ENCODE peak calls at places on chromosomes 12 and 14, in nine cellular contexts. C, Q, T, F, G, K, W, A and R are unnamed samples.
A peak's percentile ranks its signal among the peaks of the same experiment; 100 is the strongest.

GRCh38 chr14:104724981-104725771 is 1.1 kb downstream of the ADSS1 start:
- DNase-seq in A (no peak), C (peak; percentile 63), T (no peak), K (no peak), G (no peak), F (peak; percentile 58), W (peak; percentile 62), Q (no peak), R (peak; percentile 50)

GRCh38 chr12:50066402-50066801 is 9.0 kb downstream of the ASIC1 start:
- DNase-seq in K (no peak), F (peak; percentile 36), Q (peak; percentile 87), C (peak; percentile 82), W (peak; percentile 86), A (no peak), T (no peak), G (no peak), R (no peak)

GRCh38 chr14:68309121-68309520 is 483.7 kb downstream of the ZFP36L1 start:
- DNase-seq in G (no peak), W (no peak), F (no peak), Q (no peak), K (no peak), C (no peak), A (no peak), T (no peak), R (no peak)

GRCh38 chr14:70644016-70644415 is 2.3 kb downstream of the TTC9 start:
- DNase-seq in F (no peak), Q (no peak), C (no peak), A (no peak), T (no peak), W (no peak), K (no peak), G (no peak), R (no peak)

GRCh38 chr12:65673732-65674131 is 150.6 kb upstream of the HMGA2 start:
- DNase-seq in A (no peak), G (no peak), W (peak; percentile 62), Q (no peak), F (no peak), K (no peak), T (no peak), C (peak; percentile 77), R (no peak)

GRCh38 chr12:121657305-121658008 is 12.0 kb downstream of the MORN3 start:
- DNase-seq in W (no peak), C (no peak), F (no peak), K (no peak), Q (no peak), A (no peak), G (no peak), T (no peak), R (no peak)

GRCh38 chr14:99802301-99803105 is 9.3 kb downstream of the EML1 start:
- DNase-seq in F (peak; percentile 76), A (no peak), C (peak; percentile 35), W (no peak), K (no peak), G (no peak), Q (no peak), T (no peak), R (no peak)

GRCh38 chr12:80648866-80649265 is 58.6 kb upstream of the MYF6 start:
- DNase-seq in Q (no peak), K (no peak), G (no peak), W (peak; percentile 24), C (peak; percentile 78), F (no peak), A (no peak), T (no peak), R (no peak)

GRCh38 chr14:65502676-65503124 is 90.2 kb downstream of the FUT8 start:
- DNase-seq in F (no peak), C (peak; percentile 52), T (no peak), K (no peak), W (peak; percentile 80), Q (no peak), G (no peak), A (no peak), R (no peak)

GRCh38 chr14:21025374-21026151 is 702 bp upstream of the NDRG2 start:
- DNase-seq in G (peak; percentile 83), W (peak; percentile 59), C (no peak), T (peak; percentile 12), Q (peak; percentile 82), K (peak; percentile 63), F (no peak), A (peak; percentile 47), R (no peak)

GRCh38 chr14:44626423-44626822 is 119.3 kb upstream of the FSCB start:
- DNase-seq in A (no peak), K (no peak), W (no peak), G (no peak), Q (no peak), C (no peak), F (no peak), T (no peak), R (no peak)

GRCh38 chr12:31651893-31652521 is 7.5 kb upstream of the ETFBKMT start:
- DNase-seq in C (peak; percentile 45), Q (no peak), T (no peak), F (peak; percentile 66), G (no peak), A (no peak), K (no peak), W (peak; percentile 34), R (no peak)

DNA sequence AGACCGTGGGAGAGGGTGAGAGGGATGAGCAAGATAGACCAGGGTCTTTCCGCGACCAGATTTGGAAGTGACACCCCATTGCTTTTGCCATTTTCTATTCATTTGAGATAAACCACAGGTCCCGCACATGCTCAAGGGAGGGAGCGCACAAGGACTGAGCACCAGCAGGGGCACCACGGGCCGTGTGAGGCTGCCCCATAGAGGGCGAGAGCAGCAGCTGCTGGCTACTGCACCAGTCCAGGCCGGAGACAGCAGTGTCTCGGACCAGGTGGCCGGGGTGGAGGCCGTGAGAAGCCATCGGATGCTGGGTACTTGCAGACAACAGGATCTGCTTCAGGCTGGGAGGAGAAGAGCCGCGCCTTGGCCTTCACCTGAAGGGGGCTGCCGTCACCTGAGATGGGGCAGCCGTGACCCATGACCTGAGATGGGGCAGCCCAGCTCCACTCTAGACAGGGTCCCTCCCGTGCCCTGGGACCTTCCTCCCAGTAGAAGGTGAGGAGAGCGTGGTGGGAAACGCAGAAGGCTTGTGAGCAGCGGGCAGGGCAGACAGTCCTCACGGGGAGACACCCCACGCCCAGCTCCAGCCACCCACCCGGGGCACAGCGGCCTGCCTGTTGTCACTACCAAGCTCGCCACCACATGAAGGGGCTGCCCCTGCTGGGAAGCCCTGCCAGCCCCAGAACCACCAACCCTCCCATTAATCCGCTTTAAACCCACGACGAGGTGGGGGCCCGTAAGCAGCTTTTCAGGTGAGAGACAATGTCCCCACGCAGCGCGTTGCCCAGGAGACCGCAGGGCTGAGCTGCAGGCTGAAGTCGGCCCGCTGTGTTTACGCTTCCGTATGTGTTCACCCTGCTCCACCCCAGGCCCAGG is 61.7 kb upstream of the FBRSL1 start:
- DNase-seq in T (no peak), C (no peak), A (peak; percentile 75), W (no peak), K (no peak), F (no peak), G (no peak), Q (no peak), R (no peak)
- H3K27me3 ChIP-seq in T (no peaks in the 10 kb centered on the region), C (no peaks in the 10 kb centered on the region), A (no peaks in the 10 kb centered on the region), W (peaks cover 75% of the 10 kb centered on the region), K (peaks cover 79% of the 10 kb centered on the region), F (peaks cover 4% of the 10 kb centered on the region), G (peaks cover 20% of the 10 kb centered on the region), Q (peaks cover 2% of the 10 kb centered on the region), R (no peaks in the 10 kb centered on the region)

GRCh38 chr14:94771906-94772468 is 2.1 kb upstream of the GSC start:
- DNase-seq in A (no peak), C (no peak), Q (no peak), K (no peak), W (no peak), T (no peak), G (peak; percentile 35), F (no peak), R (no peak)

GRCh38 chr14:94775082-94775874 is 5.4 kb upstream of the GSC start:
- DNase-seq in C (no peak), T (no peak), A (no peak), F (no peak), W (no peak), Q (peak; percentile 10), G (no peak), K (no peak), R (no peak)

GRCh38 chr14:94773682-94774211 is 3.8 kb upstream of the GSC start:
- DNase-seq in C (no peak), F (no peak), K (no peak), T (no peak), Q (no peak), A (no peak), G (no peak), W (no peak), R (no peak)

GRCh38 chr14:94773017-94773681 is 3.2 kb upstream of the GSC start:
- DNase-seq in F (no peak), C (no peak), W (no peak), G (no peak), K (no peak), A (no peak), Q (no peak), T (no peak), R (no peak)

DNA sequence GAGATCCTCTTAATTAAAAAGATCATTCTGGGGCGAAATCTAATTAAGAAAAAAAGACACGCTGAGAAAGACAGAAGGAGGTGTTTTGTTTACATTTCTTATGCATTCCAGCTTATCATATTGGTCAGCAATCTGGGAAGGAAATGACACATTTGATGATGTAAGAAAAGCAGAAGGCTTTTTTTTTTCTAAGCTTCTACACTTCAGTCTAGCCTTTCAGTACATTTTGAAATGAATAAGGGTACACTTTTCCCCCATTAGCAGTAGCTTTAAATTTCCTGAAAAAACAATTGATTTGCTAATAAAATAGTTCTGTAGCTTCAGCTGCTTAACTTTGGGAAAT is 5.9 kb upstream of the GSC start:
- DNase-seq in K (no peak), W (peak; percentile 54), C (no peak), G (no peak), A (no peak), F (no peak), Q (no peak), T (no peak), R (no peak)
- H3K27me3 ChIP-seq in K (peaks cover 37% of the 10 kb centered on the region), W (peaks cover 96% of the 10 kb centered on the region), C (peaks cover 43% of the 10 kb centered on the region), G (peaks cover 90% of the 10 kb centered on the region), A (no peaks in the 10 kb centered on the region), F (no peaks in the 10 kb centered on the region), Q (no peaks in the 10 kb centered on the region), T (peaks cover 40% of the 10 kb centered on the region), R (peaks cover 85% of the 10 kb centered on the region)

GRCh38 chr14:94998702-94999101 is 158.6 kb downstream of the DICER1 start:
- DNase-seq in K (no peak), Q (no peak), A (no peak), W (no peak), F (no peak), T (no peak), C (no peak), G (no peak), R (no peak)
- H3K27me3 ChIP-seq in K (peaks cover 24% of the 10 kb centered on the region), Q (no peaks in the 10 kb centered on the region), A (no peaks in the 10 kb centered on the region), W (peaks cover 7% of the 10 kb centered on the region), F (no peaks in the 10 kb centered on the region), T (no peaks in the 10 kb centered on the region), C (no peaks in the 10 kb centered on the region), G (peaks cover 26% of the 10 kb centered on the region), R (no peaks in the 10 kb centered on the region)

DNA sequence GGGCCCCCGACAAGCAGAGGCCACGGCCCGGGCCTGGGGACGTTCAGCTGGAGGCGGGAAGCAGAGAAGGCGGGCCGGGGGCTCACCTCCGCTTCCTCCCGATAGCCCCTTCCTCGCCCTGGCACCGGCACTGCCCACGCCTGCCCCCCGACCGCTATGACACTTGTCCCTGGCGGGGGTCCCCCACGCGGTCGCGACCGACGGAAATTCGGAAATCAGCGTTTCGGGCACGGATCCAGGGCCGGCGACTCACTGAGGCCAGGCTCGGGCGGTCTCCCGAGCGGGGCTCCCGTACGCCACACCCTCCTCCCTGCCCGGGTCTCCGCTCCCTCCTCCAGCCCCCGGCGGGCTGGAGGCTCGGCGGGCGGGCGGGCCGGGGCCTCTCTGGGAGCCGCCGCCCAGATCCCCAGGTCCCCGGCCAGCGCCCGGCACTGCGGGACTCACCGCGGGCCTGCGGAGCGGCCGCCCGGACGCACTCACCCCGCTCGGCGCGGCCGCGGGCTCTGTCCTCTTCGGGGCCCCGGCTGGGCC is 552 bp downstream of the PITPNM2 start:
- DNase-seq in A (peak; percentile 45), Q (peak; percentile 87), T (no peak), F (peak; percentile 47), C (no peak), W (no peak), G (peak; percentile 80), K (peak; percentile 80), R (peak; percentile 62)
- H3K27me3 ChIP-seq in A (no peaks in the 10 kb centered on the region), Q (no peaks in the 10 kb centered on the region), T (no peaks in the 10 kb centered on the region), F (no peaks in the 10 kb centered on the region), C (no peaks in the 10 kb centered on the region), W (peaks cover 3% of the 10 kb centered on the region), G (peaks cover 8% of the 10 kb centered on the region), K (no peaks in the 10 kb centered on the region), R (no peaks in the 10 kb centered on the region)